ENCODE peak calls at places on chromosomes 4 and X, in four cellular contexts. X is endothelial cell of umbilical vein, O is GM12878, N is GM23338. K is an unnamed sample. For H3K4me1, the result is how much of the 10 kb centered on the place peaks cover.

GRCh38 chr4:88823058-88823919 is 125.7 kb upstream of the NAP1L5 start:
- DNase-seq in X (peak), O (peak), N (peak), K (peak)

GRCh38 chr4:88705805-88706518 is 8.3 kb upstream of the NAP1L5 start:
- DNase-seq in X (peak), O (no peak), N (no peak), K (no peak)

GRCh38 chr4:182188622-182189021 is 54.6 kb upstream of the TENM3 start:
- DNase-seq in X (no peak), O (no peak), N (no peak), K (no peak)

GRCh38 chr4:8277356-8278008 is 7.9 kb downstream of the HTRA3 start:
- DNase-seq in X (no peak), O (no peak), N (no peak), K (no peak)

GRCh38 chr4:174213734-174214101 is 69.7 kb downstream of the FBXO8 start:
- DNase-seq in X (no peak), O (no peak), N (peak), K (no peak)

GRCh38 chr4:180745019-180745418 is 1498.2 kb upstream of the TENM3 start:
- DNase-seq in X (no peak), O (no peak), N (no peak), K (no peak)

GRCh38 chrX:107678957-107679740 is 50.8 kb downstream of the PRPS1 start:
- DNase-seq in X (no peak), O (no peak), N (no peak), K (no peak)

GRCh38 chr4:110287130-110287529 is 88.7 kb upstream of the ELOVL6 start:
- DNase-seq in X (no peak), O (peak), N (no peak), K (no peak)

GRCh38 chr4:24564488-24564887 is 19.9 kb downstream of the DHX15 start:
- DNase-seq in X (no peak), O (no peak), N (no peak), K (no peak)

GRCh38 chrX:261858-262390 is 19.3 kb upstream of the PLCXD1 start:
- DNase-seq in X (no peak), O (no peak), N (no peak), K (no peak)

GRCh38 chr4:148445071-148445902 is 3.1 kb upstream of the NR3C2 start:
- DNase-seq in X (peak), O (no peak), N (peak), K (no peak)

GRCh38 chr4:6229095-6229494 is 28.7 kb upstream of the JAKMIP1 start:
- DNase-seq in X (no peak), O (no peak), N (no peak), K (no peak)

GRCh38 chrX:34809096-34809495 is 133.5 kb upstream of the FAM47B start:
- DNase-seq in X (no peak), O (no peak), N (no peak), K (no peak)

GRCh38 chr4:26482508-26483462 is 7.5 kb downstream of the CCKAR start:
- DNase-seq in X (no peak), O (no peak), N (no peak), K (no peak)

GRCh38 chr4:89641367-89641687 is 195.6 kb downstream of the SNCA start:
- DNase-seq in X (peak), O (no peak), N (no peak), K (no peak)

GRCh38 chr4:1409806-1410425 is 3.7 kb upstream of the NKX1-1 start:
- DNase-seq in X (no peak), O (no peak), N (no peak), K (no peak)

GRCh38 chr4:134632056-134632455 is 430.5 kb upstream of the PABPC4L start:
- DNase-seq in X (no peak), O (no peak), N (no peak), K (no peak)

GRCh38 chrX:54482839-54483593 is 13.0 kb downstream of the FGD1 start:
- DNase-seq in X (no peak), O (no peak), N (peak), K (no peak)

GRCh38 chrX:4830880-4831557 is 1117.6 kb upstream of the PRKX start:
- DNase-seq in X (no peak), O (no peak), N (no peak), K (no peak)

GRCh38 chr4:99362768-99363167 is 10.2 kb upstream of the ADH1C start:
- DNase-seq in X (no peak), O (no peak), N (no peak), K (no peak)

GRCh38 chr4:144645621-144646522 is at the start of gene HHIP:
- DNase-seq in X (peak), O (no peak), N (peak), K (no peak)

GRCh38 chr4:144648042-144648441 is 2.1 kb downstream of the HHIP start:
- DNase-seq in X (no peak), O (no peak), N (peak), K (no peak)

GRCh38 chr4:144647095-144647959 is 1.4 kb downstream of the HHIP start:
- DNase-seq in X (peak), O (no peak), N (peak), K (no peak)

GRCh38 chr4:144645102-144645469 is 870 bp upstream of the HHIP start:
- DNase-seq in X (no peak), O (no peak), N (peak), K (no peak)

DNA sequence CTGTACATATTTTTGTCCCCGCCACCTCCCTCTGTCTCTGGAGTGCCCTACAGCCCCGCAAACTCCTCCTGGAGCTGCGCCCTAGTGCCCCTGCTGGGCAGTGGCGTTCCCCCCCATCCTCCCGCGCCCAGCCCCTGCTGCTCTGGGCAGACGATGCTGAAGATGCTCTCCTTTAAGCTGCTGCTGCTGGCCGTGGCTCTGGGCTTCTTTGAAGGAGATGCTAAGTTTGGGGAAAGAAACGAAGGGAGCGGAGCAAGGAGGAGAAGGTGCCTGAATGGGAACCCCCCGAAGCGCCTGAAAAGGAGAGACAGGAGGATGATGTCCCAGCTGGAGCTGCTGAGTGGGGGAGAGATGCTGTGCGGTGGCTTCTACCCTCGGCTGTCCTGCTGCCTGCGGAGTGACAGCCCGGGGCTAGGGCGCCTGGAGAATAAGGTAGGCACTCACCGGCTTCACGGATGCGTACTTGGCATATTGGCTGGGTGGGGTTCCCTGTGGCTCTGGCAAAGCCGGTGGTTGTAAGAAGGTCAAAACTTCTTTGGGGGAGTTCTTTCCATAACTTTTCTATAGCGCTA is 653 bp downstream of the HHIP start:
- DNase-seq in X (peak), O (no peak), N (peak), K (no peak)
- H3K4me3 ChIP-seq in X (peak), O (peak), N (peak), K (peak)

DNA sequence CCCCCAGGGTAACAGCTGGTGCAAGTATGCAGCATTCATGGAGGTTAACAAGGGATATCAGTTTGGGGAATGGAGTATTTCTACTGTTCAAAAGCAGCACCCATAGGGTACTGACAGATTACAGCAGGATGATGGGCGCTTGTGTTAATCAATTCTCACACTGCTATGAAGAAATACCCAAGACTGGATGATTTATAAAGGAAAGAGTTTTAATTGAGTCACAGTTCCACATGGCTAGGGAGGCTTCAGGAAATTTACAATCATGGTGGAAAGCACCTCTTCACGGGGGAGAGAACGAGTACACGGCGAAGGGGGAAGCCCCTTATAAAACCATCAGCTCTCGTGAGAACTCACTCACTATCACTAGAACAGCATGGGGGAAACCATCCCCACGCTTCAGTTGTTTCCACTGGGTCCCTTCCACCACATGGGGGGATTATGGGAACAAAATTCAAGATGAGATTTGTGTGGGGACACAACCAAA is 64.1 kb downstream of the TNIP2 start:
- DNase-seq in X (no peak), O (peak), N (no peak), K (no peak)
- H3K4me1 ChIP-seq in X (under half), O (under half), N (under half), K (under half)

DNA sequence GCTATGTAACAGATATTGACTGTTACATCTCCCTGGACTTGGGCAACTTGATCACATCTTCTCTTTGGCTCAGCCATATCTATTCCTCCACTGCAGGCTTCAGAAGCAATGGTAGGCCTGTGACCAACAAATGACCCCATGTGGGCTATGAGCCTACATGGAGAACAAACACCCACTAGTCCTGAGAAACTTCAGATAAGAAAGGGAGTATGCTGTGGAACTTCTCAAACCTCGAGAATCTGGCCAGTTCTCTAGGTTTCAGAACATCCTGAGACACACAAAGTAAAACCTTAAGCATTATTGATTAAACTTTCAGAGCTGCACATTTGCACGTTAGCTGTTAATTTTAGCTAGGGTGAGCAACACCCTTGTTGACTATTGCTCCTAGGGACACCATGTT is 16.3 kb downstream of the RBMX2 start:
- DNase-seq in X (no peak), O (no peak), N (no peak), K (no peak)
- TF ChIP-seq POLR2AphosphoS5 in X (no peak), O (no peak), N (no peak), K (no peak)

DNA sequence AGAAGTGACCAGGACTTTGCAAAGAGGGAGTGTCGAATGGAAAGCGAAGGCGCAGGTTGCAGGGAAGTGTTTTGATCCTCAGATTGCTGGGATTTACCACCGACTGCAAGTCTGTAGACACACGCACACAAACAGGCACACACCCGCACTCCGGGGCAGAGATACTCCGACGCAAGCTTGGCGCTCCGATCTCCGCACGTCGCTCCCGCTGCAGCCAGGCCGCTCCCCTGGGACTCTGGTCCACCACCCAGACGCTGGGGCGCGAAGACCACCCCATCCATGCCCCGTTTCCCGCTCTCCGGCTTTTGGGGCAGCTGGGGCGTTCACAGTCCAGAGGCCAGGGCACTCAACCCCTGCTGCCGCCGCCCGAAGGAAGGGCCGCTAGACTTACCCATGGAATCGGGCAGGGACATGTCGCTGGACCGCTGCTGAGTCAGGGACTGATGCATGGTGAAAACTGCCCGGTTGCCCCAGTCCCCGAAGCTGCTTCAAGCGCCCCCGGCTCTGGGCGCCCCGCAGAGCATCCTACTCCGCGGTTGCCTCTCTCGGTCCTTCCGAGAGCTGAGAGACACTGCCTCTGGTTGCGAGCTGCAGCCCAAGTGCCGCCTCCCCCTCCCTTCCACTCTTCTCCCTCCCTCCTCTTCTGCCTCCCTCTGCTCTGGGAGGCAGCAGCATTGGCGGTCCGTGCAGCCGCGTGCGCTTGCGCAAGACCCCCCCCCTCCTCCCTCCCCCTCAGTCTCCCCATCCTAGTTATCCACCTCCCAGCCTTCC is at the start of gene TMEM255A:
- DNase-seq in X (no peak), O (no peak), N (peak), K (no peak)
- H3K4me3 ChIP-seq in X (no peak), O (peak), N (peak), K (peak)

GRCh38 chrX:153937056-153937455 is 2.2 kb upstream of the NAA10 start:
- DNase-seq in X (no peak), O (no peak), N (no peak), K (no peak)
- H3K4me1 ChIP-seq in X (under half), O (under half), N (under half), K (under half)

K was measured in vagina.